ENCODE peak calls at places on chromosomes 16 and 17, in five cellular contexts. H, T, R, E and J are unnamed samples.

GRCh38 chr16:82835487-82836160 is 208.9 kb downstream of the CDH13 start:
- DNase-seq in H (peak), T (no peak), R (no peak), E (no peak), J (no peak)

GRCh38 chr17:51398647-51399046 is 138.3 kb downstream of the UTP18 start:
- DNase-seq in H (no peak), T (no peak), R (no peak), E (no peak), J (no peak)

GRCh38 chr16:15925631-15926030 is 23.8 kb upstream of the ABCC1 start:
- DNase-seq in H (peak), T (no peak), R (no peak), E (no peak), J (no peak)

GRCh38 chr17:55086635-55087058 is 118.1 kb downstream of the STXBP4 start:
- DNase-seq in H (no peak), T (peak), R (no peak), E (no peak), J (no peak)

GRCh38 chr16:8590161-8590688 is at the start of gene TMEM114:
- DNase-seq in H (peak), T (no peak), R (no peak), E (no peak), J (no peak)

GRCh38 chr17:28725166-28725659 is 820 bp downstream of the TLCD1 start:
- DNase-seq in H (peak), T (peak), R (no peak), E (no peak), J (no peak)

GRCh38 chr17:42289863-42290165 is 1.5 kb downstream of the STAT5A start:
- DNase-seq in H (no peak), T (no peak), R (peak), E (no peak), J (no peak)

GRCh38 chr17:56125830-56126819 is 27.1 kb upstream of the ANKFN1 start:
- DNase-seq in H (peak), T (no peak), R (no peak), E (no peak), J (no peak)

GRCh38 chr17:50914510-50914849 is 48.3 kb upstream of the TOB1 start:
- DNase-seq in H (no peak), T (no peak), R (no peak), E (no peak), J (no peak)

GRCh38 chr17:82390015-82390859 is 18.7 kb downstream of the UTS2R start:
- DNase-seq in H (no peak), T (no peak), R (no peak), E (no peak), J (no peak)

GRCh38 chr16:67404740-67405226 is 11.5 kb upstream of the TPPP3 start:
- DNase-seq in H (no peak), T (no peak), R (no peak), E (no peak), J (peak)

GRCh38 chr17:36727577-36727976 is 126.2 kb downstream of the MRM1 start:
- DNase-seq in H (no peak), T (no peak), R (no peak), E (no peak), J (no peak)

GRCh38 chr17:32006957-32007462 is at the start of gene LRRC37B:
- DNase-seq in H (peak), T (peak), R (peak), E (peak), J (peak)

GRCh38 chr17:51397361-51398127 is 137.2 kb downstream of the UTP18 start:
- DNase-seq in H (no peak), T (no peak), R (no peak), E (no peak), J (no peak)

GRCh38 chr16:16009396-16009795 is 60.0 kb downstream of the ABCC1 start:
- DNase-seq in H (no peak), T (no peak), R (no peak), E (no peak), J (no peak)

GRCh38 chr17:4162775-4163498 is 19.9 kb downstream of the CYB5D2 start:
- DNase-seq in H (no peak), T (no peak), R (no peak), E (no peak), J (no peak)

GRCh38 chr16:11017499-11017898 is 73.1 kb downstream of the CLEC16A start:
- DNase-seq in H (no peak), T (no peak), R (no peak), E (no peak), J (no peak)

GRCh38 chr16:74990832-74991231 is 5.9 kb upstream of the WDR59 start:
- DNase-seq in H (no peak), T (no peak), R (no peak), E (no peak), J (no peak)

GRCh38 chr17:3827124-3827773 is 18.8 kb downstream of the NCBP3 start:
- DNase-seq in H (peak), T (no peak), R (no peak), E (no peak), J (no peak)

GRCh38 chr16:87384162-87384999 is 805 bp upstream of the FBXO31 start:
- DNase-seq in H (peak), T (peak), R (peak), E (peak), J (no peak)

GRCh38 chr17:58974354-58974753 is 132.3 kb downstream of the TRIM37 start:
- DNase-seq in H (no peak), T (no peak), R (no peak), E (no peak), J (no peak)

GRCh38 chr16:22388101-22388644 is 13.8 kb upstream of the CDR2 start:
- DNase-seq in H (no peak), T (no peak), R (no peak), E (no peak), J (no peak)

GRCh38 chr17:42980766-42981397 is 517 bp downstream of the RUNDC1 start:
- DNase-seq in H (peak), T (no peak), R (peak), E (peak), J (no peak)

GRCh38 chr17:66957951-66958579 is 6.4 kb upstream of the CACNG4 start:
- DNase-seq in H (no peak), T (no peak), R (no peak), E (no peak), J (peak)

GRCh38 chr17:63023049-63023448 is 57.0 kb downstream of the TANC2 start:
- DNase-seq in H (no peak), T (no peak), R (no peak), E (no peak), J (no peak)

GRCh38 chr16:56653218-56653617 is 1.5 kb downstream of the MT1B start:
- DNase-seq in H (no peak), T (no peak), R (no peak), E (no peak), J (no peak)

GRCh38 chr17:57091186-57091618 is 6.2 kb downstream of the AKAP1 start:
- DNase-seq in H (no peak), T (no peak), R (no peak), E (no peak), J (no peak)

GRCh38 chr16:28931801-28932225 is at the start of gene CD19:
- DNase-seq in H (no peak), T (no peak), R (peak), E (no peak), J (no peak)

GRCh38 chr17:68641276-68642117 is 40.3 kb upstream of the FAM20A start:
- DNase-seq in H (no peak), T (no peak), R (no peak), E (no peak), J (no peak)

GRCh38 chr17:78872486-78872885 is 30.5 kb downstream of the CEP295NL start:
- DNase-seq in H (no peak), T (no peak), R (no peak), E (no peak), J (no peak)

GRCh38 chr16:16148755-16149154 is 74.5 kb downstream of the ABCC6 start:
- DNase-seq in H (no peak), T (no peak), R (no peak), E (no peak), J (peak)

GRCh38 chr16:31664683-31665482 is 137.2 kb downstream of the AHSP start:
- DNase-seq in H (no peak), T (no peak), R (no peak), E (no peak), J (no peak)

GRCh38 chr16:48687421-48688038 is 77.5 kb upstream of the N4BP1 start:
- DNase-seq in H (peak), T (peak), R (peak), E (peak), J (no peak)

GRCh38 chr17:30345527-30346075 is 11.7 kb upstream of the TMIGD1 start:
- DNase-seq in H (no peak), T (peak), R (no peak), E (no peak), J (no peak)

GRCh38 chr16:71889147-71889546 is 5.2 kb upstream of the ZNF821 start:
- DNase-seq in H (no peak), T (no peak), R (no peak), E (no peak), J (no peak)

GRCh38 chr16:71882505-71883192 is 1.3 kb downstream of the ZNF821 start:
- DNase-seq in H (peak), T (peak), R (no peak), E (peak), J (peak)

GRCh38 chr16:71883193-71883848 is 661 bp downstream of the ZNF821 start:
- DNase-seq in H (peak), T (no peak), R (peak), E (peak), J (no peak)

GRCh38 chr16:71883849-71884638 is at the start of gene ZNF821:
- DNase-seq in H (peak), T (peak), R (peak), E (peak), J (peak)

GRCh38 chr16:71885261-71885650 is 1.3 kb upstream of the ZNF821 start:
- DNase-seq in H (no peak), T (no peak), R (no peak), E (no peak), J (no peak)
- TF ChIP-seq POLR2AphosphoS5 in H (no peak), T (no peak), R (no peak), E (no peak), J (no peak)

GRCh38 chr16:1261131-1261917 is 5.5 kb downstream of the TPSD1 start:
- DNase-seq in H (peak), T (no peak), R (no peak), E (no peak), J (no peak)
- TF ChIP-seq POLR2AphosphoS5 in H (no peak), T (no peak), R (no peak), E (no peak), J (no peak)

GRCh38 chr16:24800586-24800985 is 45.2 kb upstream of the SLC5A11 start:
- DNase-seq in H (peak), T (no peak), R (no peak), E (no peak), J (no peak)

GRCh38 chr16:24805484-24805883 is 40.3 kb upstream of the SLC5A11 start:
- DNase-seq in H (no peak), T (no peak), R (no peak), E (no peak), J (no peak)

DNA sequence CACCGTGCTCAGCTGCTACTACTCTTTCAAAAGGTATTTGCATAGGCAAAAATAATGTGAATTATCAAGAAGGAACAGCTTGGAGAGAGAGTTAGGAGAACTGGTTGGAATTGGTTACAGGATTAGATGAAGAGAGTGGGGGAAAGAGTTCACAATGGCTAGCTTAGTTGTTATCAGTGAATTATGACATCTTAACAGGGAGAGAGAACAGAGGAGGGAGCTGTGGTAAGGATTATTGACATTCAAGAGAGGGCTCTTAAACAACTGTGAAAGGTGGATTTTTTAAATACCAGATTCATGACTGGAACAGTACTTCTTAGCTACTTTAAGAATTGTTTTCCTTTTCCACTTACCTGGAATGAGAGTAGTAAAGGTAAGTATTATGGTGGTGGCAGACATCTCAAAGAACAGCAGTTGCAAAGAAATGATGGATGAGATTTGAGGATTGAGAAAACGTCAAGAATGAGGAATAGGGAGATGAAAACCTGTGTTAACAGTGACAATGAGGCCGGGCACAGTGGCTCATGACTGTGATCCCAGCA is 43.9 kb upstream of the SLC5A11 start:
- DNase-seq in H (no peak), T (no peak), R (no peak), E (no peak), J (no peak)
- TF ChIP-seq POLR2AphosphoS5 in H (no peak), T (no peak), R (no peak), E (no peak), J (no peak)

DNA sequence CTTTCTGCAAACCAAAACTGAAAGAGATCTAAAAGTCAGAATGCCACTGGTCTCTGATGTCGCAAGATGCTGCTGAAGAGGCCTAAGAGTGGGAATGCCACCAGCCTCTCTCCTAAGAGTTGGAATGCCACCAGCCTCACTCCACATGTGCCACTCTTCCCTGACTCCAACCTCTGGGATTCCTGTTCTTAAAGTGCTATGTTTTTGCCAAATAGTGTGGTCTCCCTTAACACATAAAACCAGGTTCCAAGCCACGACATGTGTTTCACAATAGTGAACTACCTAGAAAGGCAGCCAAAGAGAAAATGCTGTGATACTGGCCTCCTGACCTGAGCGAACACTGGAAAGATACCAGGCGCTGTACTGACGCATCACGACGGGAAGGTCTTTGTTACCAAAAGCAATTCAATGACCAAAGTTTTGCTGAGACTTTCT is 86.1 kb downstream of the VPS53 start:
- DNase-seq in H (no peak), T (no peak), R (no peak), E (no peak), J (peak)
- TF ChIP-seq POLR2AphosphoS5 in H (no peak), T (no peak), R (no peak), E (no peak), J (no peak)

GRCh38 chr16:84643180-84643583 is 5.1 kb upstream of the KLHL36 start:
- DNase-seq in H (no peak), T (peak), R (no peak), E (no peak), J (no peak)
- TF ChIP-seq POLR2AphosphoS5 in H (no peak), T (peak), R (peak), E (no peak), J (no peak)

DNA sequence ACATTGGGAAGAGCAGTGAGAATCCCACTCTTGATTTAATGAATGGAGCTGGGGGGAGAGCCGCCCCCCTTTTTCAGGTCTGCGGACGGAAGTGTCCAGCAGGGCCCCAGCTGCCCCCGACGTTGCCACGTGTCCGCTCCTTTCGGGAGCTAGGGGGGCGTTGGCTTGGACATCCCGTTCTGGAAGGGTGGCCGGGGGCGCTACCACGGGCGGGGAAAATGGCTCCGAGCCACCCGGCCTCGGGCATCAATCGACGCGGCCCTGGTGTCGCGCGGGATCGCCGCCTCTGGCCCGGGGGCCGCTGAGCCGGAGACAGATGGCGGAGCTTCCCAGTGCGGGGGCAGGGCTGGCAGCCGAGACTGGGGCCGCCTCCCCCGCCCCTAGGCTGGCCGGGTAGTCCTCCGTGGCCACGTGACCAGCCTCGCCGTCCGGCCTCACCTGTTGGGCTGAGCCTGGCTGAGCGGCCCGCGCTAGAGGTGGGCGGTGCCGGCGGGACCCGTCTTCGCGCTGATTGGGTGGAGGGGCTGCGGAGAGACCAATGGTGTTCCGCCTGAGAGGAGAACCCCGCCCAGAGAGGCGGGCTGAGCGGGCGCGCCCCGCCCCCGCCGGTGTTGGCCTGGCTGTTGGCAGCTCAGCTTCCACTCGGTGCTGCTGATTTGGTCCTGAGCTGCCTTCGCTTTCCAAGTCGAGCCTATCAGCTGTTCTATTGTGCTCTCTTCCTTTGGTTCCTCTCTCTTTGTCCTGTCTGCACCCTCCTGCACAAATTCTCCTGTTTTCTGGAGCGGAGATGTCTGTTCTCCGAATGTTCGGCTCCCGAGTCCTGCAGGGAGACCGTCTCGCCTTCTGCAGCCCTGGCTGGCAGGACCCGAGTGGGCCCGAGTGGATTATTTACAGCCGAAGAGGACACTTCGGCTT is 8.3 kb downstream of the HS3ST3B1 start:
- DNase-seq in H (peak), T (no peak), R (peak), E (peak), J (peak)
- TF ChIP-seq POLR2AphosphoS5 in H (peak), T (no peak), R (peak), E (no peak), J (peak)

DNA sequence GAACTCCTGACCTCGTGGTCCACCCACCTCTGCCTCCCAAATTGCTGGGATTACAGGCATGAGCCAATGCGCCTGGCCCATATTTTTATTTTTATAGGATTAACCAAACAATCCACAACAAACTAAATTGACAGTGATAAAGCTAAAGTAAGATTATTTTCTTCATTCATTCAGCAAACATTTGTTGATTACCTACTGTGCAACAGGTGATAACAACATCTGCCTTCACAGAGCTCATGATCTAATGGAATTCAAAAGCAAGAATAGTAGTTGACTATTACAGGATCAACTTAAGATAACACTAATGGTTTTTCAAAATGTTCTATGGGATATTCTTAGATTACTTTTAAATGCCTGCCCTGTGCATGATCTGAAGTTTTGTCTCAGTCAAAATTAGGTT is 37.8 kb downstream of the NQO1 start:
- DNase-seq in H (no peak), T (no peak), R (no peak), E (no peak), J (no peak)
- TF ChIP-seq POLR2AphosphoS5 in H (no peak), T (no peak), R (no peak), E (no peak), J (no peak)

GRCh38 chr17:1724869-1725641 is 551 bp downstream of the WDR81 start:
- DNase-seq in H (peak), T (peak), R (peak), E (no peak), J (no peak)

GRCh38 chr17:1727258-1727789 is 2.8 kb downstream of the WDR81 start:
- DNase-seq in H (no peak), T (no peak), R (peak), E (no peak), J (no peak)

GRCh38 chr17:1725642-1726511 is 1.4 kb downstream of the WDR81 start:
- DNase-seq in H (no peak), T (no peak), R (peak), E (no peak), J (no peak)

GRCh38 chr17:1726626-1727257 is 2.2 kb downstream of the WDR81 start:
- DNase-seq in H (no peak), T (no peak), R (peak), E (no peak), J (no peak)

GRCh38 chr17:1724351-1724868 is at the start of gene WDR81:
- DNase-seq in H (peak), T (peak), R (peak), E (peak), J (peak)
- TF ChIP-seq POLR2AphosphoS5 in H (no peak), T (peak), R (peak), E (no peak), J (peak)